ENCODE peak calls at places on chromosomes 6 and 20, in ten cellular contexts. One of them, this sample, is unnamed.

GRCh38 chr6:134840086-134840485 is 109.8 kb downstream of the ALDH8A1 start:
- DNase-seq in GM12865: no peak
- DNase-seq in nephron progenitor cell: no peak
- DNase-seq in hepatocyte: no peak
- DNase-seq in MM.1S: no peak
- DNase-seq in foreskin fibroblast: no peak
- DNase-seq in pancreas: no peak
- DNase-seq in WTC11: no peak
- DNase-seq in cardiac muscle cell: no peak
- DNase-seq in IMR-90: no peak
- DNase-seq in this sample: no peak

GRCh38 chr6:124040655-124041054 is 237.0 kb downstream of the NKAIN2 start:
- DNase-seq in GM12865: peak
- DNase-seq in nephron progenitor cell: no peak
- DNase-seq in hepatocyte: no peak
- DNase-seq in MM.1S: peak
- DNase-seq in foreskin fibroblast: no peak
- DNase-seq in pancreas: no peak
- DNase-seq in WTC11: no peak
- DNase-seq in cardiac muscle cell: no peak
- DNase-seq in IMR-90: no peak
- DNase-seq in this sample: no peak

GRCh38 chr6:139961190-139961589 is 586.7 kb upstream of the CITED2 start:
- DNase-seq in GM12865: no peak
- DNase-seq in nephron progenitor cell: no peak
- DNase-seq in hepatocyte: no peak
- DNase-seq in MM.1S: no peak
- DNase-seq in foreskin fibroblast: no peak
- DNase-seq in pancreas: no peak
- DNase-seq in WTC11: no peak
- DNase-seq in cardiac muscle cell: no peak
- DNase-seq in IMR-90: no peak
- DNase-seq in this sample: no peak

GRCh38 chr20:9179867-9180266 is 111.0 kb downstream of the PLCB4 start:
- DNase-seq in GM12865: no peak
- DNase-seq in nephron progenitor cell: no peak
- DNase-seq in hepatocyte: no peak
- DNase-seq in MM.1S: no peak
- DNase-seq in foreskin fibroblast: no peak
- DNase-seq in pancreas: no peak
- DNase-seq in WTC11: no peak
- DNase-seq in cardiac muscle cell: no peak
- DNase-seq in IMR-90: peak
- DNase-seq in this sample: no peak

GRCh38 chr6:119325559-119326240 is 23.9 kb downstream of the MAN1A1 start:
- DNase-seq in GM12865: no peak
- DNase-seq in nephron progenitor cell: no peak
- DNase-seq in hepatocyte: no peak
- DNase-seq in MM.1S: no peak
- DNase-seq in foreskin fibroblast: no peak
- DNase-seq in pancreas: no peak
- DNase-seq in WTC11: no peak
- DNase-seq in cardiac muscle cell: no peak
- DNase-seq in IMR-90: no peak
- DNase-seq in this sample: no peak

GRCh38 chr6:9646346-9647042 is 768.4 kb downstream of the TFAP2A start:
- DNase-seq in GM12865: no peak
- DNase-seq in nephron progenitor cell: no peak
- DNase-seq in hepatocyte: peak
- DNase-seq in MM.1S: no peak
- DNase-seq in foreskin fibroblast: peak
- DNase-seq in pancreas: no peak
- DNase-seq in WTC11: no peak
- DNase-seq in cardiac muscle cell: peak
- DNase-seq in IMR-90: peak
- DNase-seq in this sample: no peak

GRCh38 chr20:15835811-15836210 is 737.4 kb downstream of the KIF16B start:
- DNase-seq in GM12865: no peak
- DNase-seq in nephron progenitor cell: no peak
- DNase-seq in hepatocyte: no peak
- DNase-seq in MM.1S: no peak
- DNase-seq in foreskin fibroblast: no peak
- DNase-seq in pancreas: no peak
- DNase-seq in WTC11: no peak
- DNase-seq in cardiac muscle cell: no peak
- DNase-seq in IMR-90: no peak
- DNase-seq in this sample: no peak

GRCh38 chr6:24761193-24761835 is 13.4 kb upstream of the GMNN start:
- DNase-seq in GM12865: peak
- DNase-seq in nephron progenitor cell: peak
- DNase-seq in hepatocyte: no peak
- DNase-seq in MM.1S: no peak
- DNase-seq in foreskin fibroblast: no peak
- DNase-seq in pancreas: no peak
- DNase-seq in WTC11: peak
- DNase-seq in cardiac muscle cell: no peak
- DNase-seq in IMR-90: no peak
- DNase-seq in this sample: no peak

GRCh38 chr6:163490826-163491577 is 76.5 kb downstream of the QKI start:
- DNase-seq in GM12865: no peak
- DNase-seq in nephron progenitor cell: no peak
- DNase-seq in hepatocyte: peak
- DNase-seq in MM.1S: no peak
- DNase-seq in foreskin fibroblast: no peak
- DNase-seq in pancreas: peak
- DNase-seq in WTC11: no peak
- DNase-seq in cardiac muscle cell: peak
- DNase-seq in IMR-90: peak
- DNase-seq in this sample: no peak

GRCh38 chr6:45302832-45303231 is 25.3 kb upstream of the RUNX2 start:
- DNase-seq in GM12865: no peak
- DNase-seq in nephron progenitor cell: no peak
- DNase-seq in hepatocyte: no peak
- DNase-seq in MM.1S: no peak
- DNase-seq in foreskin fibroblast: no peak
- DNase-seq in pancreas: no peak
- DNase-seq in WTC11: no peak
- DNase-seq in cardiac muscle cell: no peak
- DNase-seq in IMR-90: no peak
- DNase-seq in this sample: no peak

GRCh38 chr6:81130969-81131368 is 621.5 kb downstream of the TENT5A start:
- DNase-seq in GM12865: no peak
- DNase-seq in nephron progenitor cell: no peak
- DNase-seq in hepatocyte: no peak
- DNase-seq in MM.1S: no peak
- DNase-seq in foreskin fibroblast: no peak
- DNase-seq in pancreas: no peak
- DNase-seq in WTC11: no peak
- DNase-seq in cardiac muscle cell: no peak
- DNase-seq in IMR-90: no peak
- DNase-seq in this sample: no peak

GRCh38 chr20:23161968-23162696 is 76.0 kb upstream of the CD93 start:
- DNase-seq in GM12865: peak
- DNase-seq in nephron progenitor cell: no peak
- DNase-seq in hepatocyte: peak
- DNase-seq in MM.1S: no peak
- DNase-seq in foreskin fibroblast: peak
- DNase-seq in pancreas: peak
- DNase-seq in WTC11: no peak
- DNase-seq in cardiac muscle cell: peak
- DNase-seq in IMR-90: no peak
- DNase-seq in this sample: no peak

GRCh38 chr6:37667050-37667814 is 30.5 kb downstream of the MDGA1 start:
- DNase-seq in GM12865: no peak
- DNase-seq in nephron progenitor cell: no peak
- DNase-seq in hepatocyte: peak
- DNase-seq in MM.1S: no peak
- DNase-seq in foreskin fibroblast: peak
- DNase-seq in pancreas: no peak
- DNase-seq in WTC11: no peak
- DNase-seq in cardiac muscle cell: no peak
- DNase-seq in IMR-90: peak
- DNase-seq in this sample: no peak

GRCh38 chr6:7112741-7113313 is 5.1 kb downstream of the RREB1 start:
- DNase-seq in GM12865: peak
- DNase-seq in nephron progenitor cell: peak
- DNase-seq in hepatocyte: peak
- DNase-seq in MM.1S: no peak
- DNase-seq in foreskin fibroblast: no peak
- DNase-seq in pancreas: peak
- DNase-seq in WTC11: peak
- DNase-seq in cardiac muscle cell: no peak
- DNase-seq in IMR-90: no peak
- DNase-seq in this sample: no peak

GRCh38 chr6:36526066-36526465 is 21.2 kb downstream of the STK38 start:
- DNase-seq in GM12865: no peak
- DNase-seq in nephron progenitor cell: no peak
- DNase-seq in hepatocyte: no peak
- DNase-seq in MM.1S: no peak
- DNase-seq in foreskin fibroblast: no peak
- DNase-seq in pancreas: no peak
- DNase-seq in WTC11: no peak
- DNase-seq in cardiac muscle cell: peak
- DNase-seq in IMR-90: no peak
- DNase-seq in this sample: no peak

GRCh38 chr20:9185511-9185910 is 116.6 kb downstream of the PLCB4 start:
- DNase-seq in GM12865: no peak
- DNase-seq in nephron progenitor cell: no peak
- DNase-seq in hepatocyte: no peak
- DNase-seq in MM.1S: no peak
- DNase-seq in foreskin fibroblast: peak
- DNase-seq in pancreas: no peak
- DNase-seq in WTC11: no peak
- DNase-seq in cardiac muscle cell: no peak
- DNase-seq in IMR-90: peak
- DNase-seq in this sample: no peak

GRCh38 chr6:97129111-97129510 is 153.9 kb downstream of the MMS22L start:
- DNase-seq in GM12865: no peak
- DNase-seq in nephron progenitor cell: no peak
- DNase-seq in hepatocyte: no peak
- DNase-seq in MM.1S: no peak
- DNase-seq in foreskin fibroblast: no peak
- DNase-seq in pancreas: no peak
- DNase-seq in WTC11: no peak
- DNase-seq in cardiac muscle cell: peak
- DNase-seq in IMR-90: no peak
- DNase-seq in this sample: no peak
- TF ChIP-seq CTCF in GM12865: no peak
- TF ChIP-seq CTCF in nephron progenitor cell: no peak
- TF ChIP-seq CTCF in hepatocyte: no peak
- TF ChIP-seq CTCF in MM.1S: no peak
- TF ChIP-seq CTCF in foreskin fibroblast: no peak
- TF ChIP-seq CTCF in pancreas: no peak
- TF ChIP-seq CTCF in WTC11: no peak
- TF ChIP-seq CTCF in cardiac muscle cell: no peak
- TF ChIP-seq CTCF in IMR-90: no peak
- TF ChIP-seq CTCF in this sample: no peak

GRCh38 chr6:21019614-21020013 is 485.4 kb downstream of the CDKAL1 start:
- DNase-seq in GM12865: no peak
- DNase-seq in nephron progenitor cell: no peak
- DNase-seq in hepatocyte: no peak
- DNase-seq in MM.1S: no peak
- DNase-seq in foreskin fibroblast: no peak
- DNase-seq in pancreas: no peak
- DNase-seq in WTC11: no peak
- DNase-seq in cardiac muscle cell: peak
- DNase-seq in IMR-90: peak
- DNase-seq in this sample: no peak
- TF ChIP-seq CTCF in GM12865: no peak
- TF ChIP-seq CTCF in nephron progenitor cell: no peak
- TF ChIP-seq CTCF in hepatocyte: peak
- TF ChIP-seq CTCF in MM.1S: no peak
- TF ChIP-seq CTCF in foreskin fibroblast: peak
- TF ChIP-seq CTCF in pancreas: no peak
- TF ChIP-seq CTCF in WTC11: no peak
- TF ChIP-seq CTCF in cardiac muscle cell: peak
- TF ChIP-seq CTCF in IMR-90: peak
- TF ChIP-seq CTCF in this sample: no peak

DNA sequence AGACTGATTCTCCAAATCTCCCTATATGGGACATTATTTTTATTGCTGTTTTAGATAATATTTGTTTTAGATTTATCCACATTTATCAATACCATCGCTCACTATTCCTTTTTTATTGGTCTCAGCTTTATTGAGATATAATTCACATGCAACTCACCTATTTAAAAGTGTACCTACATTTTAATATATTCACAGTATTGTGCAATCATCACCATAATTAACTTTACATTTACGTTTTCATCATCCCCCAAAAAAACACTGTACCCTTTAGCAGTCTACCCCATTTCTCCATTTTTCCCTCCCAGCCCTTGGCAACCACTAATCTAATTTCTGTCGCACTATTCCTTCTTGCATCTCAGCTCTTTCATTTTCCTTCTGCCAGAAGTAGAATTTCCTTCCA is 110.8 kb upstream of the HDAC2 start:
- DNase-seq in GM12865: no peak
- DNase-seq in nephron progenitor cell: no peak
- DNase-seq in hepatocyte: no peak
- DNase-seq in MM.1S: no peak
- DNase-seq in foreskin fibroblast: no peak
- DNase-seq in pancreas: no peak
- DNase-seq in WTC11: no peak
- DNase-seq in cardiac muscle cell: no peak
- DNase-seq in IMR-90: no peak
- DNase-seq in this sample: no peak
- TF ChIP-seq CTCF in GM12865: no peak
- TF ChIP-seq CTCF in nephron progenitor cell: no peak
- TF ChIP-seq CTCF in hepatocyte: no peak
- TF ChIP-seq CTCF in MM.1S: no peak
- TF ChIP-seq CTCF in foreskin fibroblast: no peak
- TF ChIP-seq CTCF in pancreas: no peak
- TF ChIP-seq CTCF in WTC11: no peak
- TF ChIP-seq CTCF in cardiac muscle cell: no peak
- TF ChIP-seq CTCF in IMR-90: no peak
- TF ChIP-seq CTCF in this sample: no peak

DNA sequence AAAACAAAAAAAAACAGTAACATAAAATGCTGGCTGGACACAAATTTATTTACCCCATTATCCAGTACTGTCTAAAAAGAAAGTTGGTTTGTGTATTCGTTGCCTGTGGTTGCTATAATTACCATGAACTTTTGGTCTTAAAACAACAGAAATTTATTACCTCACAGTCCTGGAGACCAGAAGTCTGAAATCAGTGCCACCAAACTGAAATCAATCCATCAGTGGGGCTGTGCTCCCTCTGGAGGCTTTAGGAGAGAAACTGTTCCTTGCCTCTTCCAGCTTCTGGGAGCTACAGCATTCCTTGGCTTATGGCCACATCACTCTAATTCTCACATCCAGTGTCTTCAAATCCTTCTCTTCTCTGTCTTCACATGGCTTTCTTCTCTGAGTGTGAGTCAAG is 79.4 kb downstream of the SNX5 start:
- DNase-seq in GM12865: peak
- DNase-seq in nephron progenitor cell: no peak
- DNase-seq in hepatocyte: no peak
- DNase-seq in MM.1S: no peak
- DNase-seq in foreskin fibroblast: peak
- DNase-seq in pancreas: no peak
- DNase-seq in WTC11: no peak
- DNase-seq in cardiac muscle cell: peak
- DNase-seq in IMR-90: no peak
- DNase-seq in this sample: no peak
- TF ChIP-seq CTCF in GM12865: peak
- TF ChIP-seq CTCF in nephron progenitor cell: no peak
- TF ChIP-seq CTCF in hepatocyte: no peak
- TF ChIP-seq CTCF in MM.1S: peak
- TF ChIP-seq CTCF in foreskin fibroblast: no peak
- TF ChIP-seq CTCF in pancreas: no peak
- TF ChIP-seq CTCF in WTC11: no peak
- TF ChIP-seq CTCF in cardiac muscle cell: peak
- TF ChIP-seq CTCF in IMR-90: no peak
- TF ChIP-seq CTCF in this sample: no peak

This sample was measured in GM10248.